ENCODE peak calls at places on chromosomes 2 and 18, in nine cellular contexts. C, Y, V, P, R, F, G, Z and L are unnamed samples.
A peak's percentile ranks its signal among the peaks of the same experiment; 100 is the strongest.

GRCh38 chr18:58128286-58129018 is 84.4 kb downstream of the NEDD4L start:
- ATAC-seq in C (peak; percentile 95), Y (no peak), V (peak; percentile 97), P (no peak), R (no peak), F (peak; percentile 97), G (no peak), Z (no peak), L (no peak)

GRCh38 chr2:230947908-230948365 is 22.9 kb upstream of the GPR55 start:
- ATAC-seq in C (no peak), Y (peak; percentile 45), V (peak; percentile 20), P (no peak), R (no peak), F (peak; percentile 47), G (no peak), Z (peak; percentile 23), L (no peak)

GRCh38 chr2:65999103-65999502 is 435.8 kb upstream of the MEIS1 start:
- ATAC-seq in C (no peak), Y (no peak), V (no peak), P (no peak), R (no peak), F (no peak), G (no peak), Z (no peak), L (no peak)

GRCh38 chr18:38940475-38940862 is 1374.9 kb upstream of the CELF4 start:
- ATAC-seq in C (no peak), Y (no peak), V (no peak), P (no peak), R (no peak), F (peak; percentile 12), G (peak; percentile 47), Z (peak; percentile 15), L (no peak)

GRCh38 chr2:10613263-10613662 is 76.5 kb downstream of the NOL10 start:
- ATAC-seq in C (no peak), Y (no peak), V (no peak), P (no peak), R (no peak), F (no peak), G (no peak), Z (no peak), L (no peak)

GRCh38 chr18:51250006-51250405 is 52.5 kb upstream of the MEX3C start:
- ATAC-seq in C (no peak), Y (no peak), V (no peak), P (no peak), R (no peak), F (no peak), G (no peak), Z (no peak), L (no peak)

GRCh38 chr18:48713302-48713701 is 174.5 kb downstream of the CTIF start:
- ATAC-seq in C (peak; percentile 35), Y (peak; percentile 69), V (no peak), P (no peak), R (no peak), F (peak; percentile 65), G (no peak), Z (no peak), L (peak; percentile 57)

GRCh38 chr2:225462945-225463344 is 63.4 kb downstream of the NYAP2 start:
- ATAC-seq in C (no peak), Y (no peak), V (no peak), P (no peak), R (peak; percentile 71), F (no peak), G (no peak), Z (no peak), L (no peak)

GRCh38 chr18:68040198-68040597 is 523.7 kb upstream of the DSEL start:
- ATAC-seq in C (no peak), Y (no peak), V (no peak), P (no peak), R (no peak), F (no peak), G (no peak), Z (no peak), L (no peak)

GRCh38 chr2:22143840-22144239 is 1020.1 kb downstream of the TDRD15 start:
- ATAC-seq in C (no peak), Y (no peak), V (no peak), P (no peak), R (no peak), F (no peak), G (no peak), Z (no peak), L (no peak)

GRCh38 chr18:24491882-24492281 is 31.4 kb downstream of the HRH4 start:
- ATAC-seq in C (no peak), Y (no peak), V (no peak), P (no peak), R (no peak), F (no peak), G (no peak), Z (peak; percentile 59), L (no peak)

GRCh38 chr18:38369772-38370690 is 804.4 kb upstream of the CELF4 start:
- ATAC-seq in C (no peak), Y (no peak), V (no peak), P (no peak), R (no peak), F (no peak), G (peak; percentile 61), Z (no peak), L (no peak)

GRCh38 chr2:168545439-168546082 is 89.5 kb downstream of the CERS6 start:
- ATAC-seq in C (peak; percentile 66), Y (peak; percentile 89), V (peak; percentile 75), P (no peak), R (peak; percentile 99), F (no peak), G (peak; percentile 100), Z (no peak), L (peak; percentile 70)

GRCh38 chr2:241255542-241256167 is 59.8 kb downstream of the HDLBP start:
- ATAC-seq in C (peak; percentile 59), Y (no peak), V (no peak), P (no peak), R (no peak), F (peak; percentile 62), G (no peak), Z (no peak), L (no peak)

GRCh38 chr2:206784559-206785353 is 19.4 kb downstream of the FASTKD2 start:
- ATAC-seq in C (no peak), Y (no peak), V (no peak), P (no peak), R (no peak), F (no peak), G (no peak), Z (no peak), L (no peak)

GRCh38 chr18:78948221-78948620 is 31.4 kb upstream of the SALL3 start:
- ATAC-seq in C (no peak), Y (no peak), V (no peak), P (no peak), R (no peak), F (no peak), G (no peak), Z (no peak), L (no peak)

GRCh38 chr2:205781244-205781643 is 98.9 kb downstream of the NRP2 start:
- ATAC-seq in C (no peak), Y (no peak), V (no peak), P (no peak), R (no peak), F (no peak), G (no peak), Z (no peak), L (no peak)

GRCh38 chr2:207928079-207928478 is 97.2 kb downstream of the PLEKHM3 start:
- ATAC-seq in C (no peak), Y (no peak), V (peak; percentile 61), P (no peak), R (no peak), F (no peak), G (no peak), Z (no peak), L (no peak)

GRCh38 chr18:55551227-55551626 is 36.8 kb downstream of the TCF4 start:
- ATAC-seq in C (no peak), Y (no peak), V (no peak), P (no peak), R (no peak), F (no peak), G (no peak), Z (no peak), L (no peak)

GRCh38 chr2:22397847-22398246 is 987.1 kb upstream of the KLHL29 start:
- ATAC-seq in C (no peak), Y (no peak), V (no peak), P (no peak), R (no peak), F (no peak), G (no peak), Z (no peak), L (no peak)

GRCh38 chr2:199405241-199405640 is 52.5 kb downstream of the SATB2 start:
- ATAC-seq in C (peak; percentile 38), Y (no peak), V (peak; percentile 59), P (no peak), R (no peak), F (peak; percentile 66), G (peak; percentile 53), Z (no peak), L (no peak)

GRCh38 chr2:11683486-11683885 is 13.5 kb upstream of the NTSR2 start:
- ATAC-seq in C (no peak), Y (no peak), V (no peak), P (no peak), R (no peak), F (no peak), G (peak; percentile 14), Z (no peak), L (no peak)

GRCh38 chr2:125512313-125512712 is 1143.6 kb upstream of the GYPC start:
- ATAC-seq in C (no peak), Y (no peak), V (no peak), P (no peak), R (no peak), F (no peak), G (no peak), Z (no peak), L (no peak)

GRCh38 chr2:125516496-125517109 is 1139.4 kb upstream of the GYPC start:
- ATAC-seq in C (no peak), Y (no peak), V (peak; percentile 58), P (no peak), R (no peak), F (peak; percentile 77), G (no peak), Z (peak; percentile 34), L (no peak)
- TF ChIP-seq CTCF in C (no peak), Y (no peak), V (peak; percentile 38), P (peak; percentile 25), R (peak; percentile 68), F (peak; percentile 57), G (peak; percentile 46), Z (no peak), L (no peak)

GRCh38 chr2:75464348-75464946 is 96.3 kb downstream of the EVA1A start:
- ATAC-seq in C (peak; percentile 92), Y (no peak), V (no peak), P (peak; percentile 64), R (peak; percentile 61), F (peak; percentile 72), G (peak; percentile 71), Z (no peak), L (no peak)
- TF ChIP-seq CTCF in C (peak; percentile 55), Y (peak; percentile 53), V (peak; percentile 17), P (peak; percentile 42), R (peak; percentile 95), F (peak; percentile 77), G (peak; percentile 91), Z (no peak), L (peak; percentile 32)

GRCh38 chr2:187299122-187299906 is 148.7 kb downstream of the CALCRL start:
- ATAC-seq in C (no peak), Y (no peak), V (peak; percentile 23), P (no peak), R (peak; percentile 27), F (no peak), G (peak; percentile 23), Z (no peak), L (no peak)
- TF ChIP-seq CTCF in C (no peak), Y (peak; percentile 11), V (no peak), P (peak; percentile 22), R (peak; percentile 59), F (peak; percentile 30), G (peak; percentile 62), Z (no peak), L (no peak)

GRCh38 chr2:155867564-155867963 is 465.0 kb downstream of the NR4A2 start:
- ATAC-seq in C (no peak), Y (no peak), V (no peak), P (no peak), R (no peak), F (no peak), G (no peak), Z (no peak), L (no peak)
- TF ChIP-seq CTCF in C (no peak), Y (no peak), V (no peak), P (no peak), R (no peak), F (no peak), G (no peak), Z (no peak), L (no peak)